ENCODE peak calls at places on chromosomes 12 and 14, in five cellular contexts. T, U, C, S and R are unnamed samples. For H3K36me3, the result is how much of the 10 kb centered on the place peaks cover.

GRCh38 chr14:23381871-23382270 is 5.0 kb downstream of the CMTM5 start:
- DNase-seq in T (no peak), U (no peak), C (no peak), S (no peak), R (no peak)

GRCh38 chr12:85641796-85642195 is 194.4 kb downstream of the RASSF9 start:
- DNase-seq in T (no peak), U (no peak), C (no peak), S (no peak), R (no peak)

GRCh38 chr12:127162902-127163301 is 1104.1 kb upstream of the TMEM132C start:
- DNase-seq in T (no peak), U (no peak), C (peak), S (no peak), R (peak)

GRCh38 chr12:80321653-80322052 is 122.4 kb upstream of the PTPRQ start:
- DNase-seq in T (no peak), U (peak), C (no peak), S (no peak), R (no peak)

GRCh38 chr12:25581067-25581466 is 28.0 kb upstream of the LMNTD1 start:
- DNase-seq in T (no peak), U (no peak), C (no peak), S (no peak), R (no peak)

GRCh38 chr14:100657780-100658513 is 68.7 kb upstream of the DLK1 start:
- DNase-seq in T (no peak), U (no peak), C (no peak), S (no peak), R (no peak)

GRCh38 chr14:94648801-94649200 is 36.6 kb downstream of the SERPINA3 start:
- DNase-seq in T (no peak), U (no peak), C (no peak), S (no peak), R (no peak)

GRCh38 chr14:75411194-75411552 is 16.6 kb upstream of the JDP2 start:
- DNase-seq in T (no peak), U (no peak), C (no peak), S (no peak), R (no peak)

GRCh38 chr14:99792551-99793212 is 531 bp upstream of the EML1 start:
- DNase-seq in T (peak), U (no peak), C (no peak), S (no peak), R (no peak)

GRCh38 chr12:42729532-42729895 is 140.0 kb upstream of the PRICKLE1 start:
- DNase-seq in T (no peak), U (no peak), C (no peak), S (no peak), R (no peak)

GRCh38 chr14:92254786-92255185 is 68.2 kb upstream of the SLC24A4 start:
- DNase-seq in T (peak), U (no peak), C (no peak), S (no peak), R (no peak)

GRCh38 chr12:77299001-77299400 is 233.6 kb upstream of the E2F7 start:
- DNase-seq in T (no peak), U (no peak), C (no peak), S (no peak), R (no peak)

GRCh38 chr14:52003324-52003723 is 14.0 kb downstream of the RTRAF start:
- DNase-seq in T (no peak), U (no peak), C (no peak), S (no peak), R (no peak)

GRCh38 chr12:1911598-1912575 is 6.6 kb downstream of the CACNA2D4 start:
- DNase-seq in T (peak), U (no peak), C (no peak), S (no peak), R (no peak)

GRCh38 chr14:32477406-32477805 is 148.3 kb downstream of the AKAP6 start:
- DNase-seq in T (no peak), U (no peak), C (no peak), S (no peak), R (no peak)

GRCh38 chr12:117738233-117738632 is 230.6 kb downstream of the KSR2 start:
- DNase-seq in T (no peak), U (no peak), C (no peak), S (no peak), R (no peak)

GRCh38 chr14:65446159-65446558 is 33.6 kb downstream of the FUT8 start:
- DNase-seq in T (no peak), U (no peak), C (no peak), S (no peak), R (no peak)

GRCh38 chr12:64745259-64745807 is 13.9 kb downstream of the GNS start:
- DNase-seq in T (no peak), U (no peak), C (no peak), S (no peak), R (no peak)
- H3K36me3 ChIP-seq in T (under half), U (under half), C (under half), S (under half), R (under half)

DNA sequence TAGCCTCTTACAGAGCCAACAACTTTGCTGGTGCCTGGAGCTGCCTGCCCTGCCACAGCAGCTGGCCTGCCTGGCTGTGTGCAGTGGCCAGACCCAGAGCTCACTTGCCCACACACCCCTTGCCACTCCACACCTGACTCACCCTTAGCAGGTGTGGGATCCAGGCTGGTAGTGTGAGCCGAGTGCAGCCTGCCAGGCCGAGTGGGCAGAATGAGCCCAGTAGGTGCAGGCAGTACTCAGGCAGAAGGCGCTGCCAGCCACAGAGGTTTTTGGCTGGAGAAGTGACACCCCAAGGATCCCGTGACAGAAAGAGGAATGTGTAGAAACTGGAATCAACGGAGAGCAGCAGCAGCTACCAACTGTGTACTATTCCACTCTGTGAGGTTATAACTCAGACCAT is 29.8 kb upstream of the PYGL start:
- DNase-seq in T (no peak), U (no peak), C (no peak), S (no peak), R (no peak)
- H3K27ac ChIP-seq in T (no peak), U (no peak), C (no peak), S (no peak), R (no peak)

GRCh38 chr12:89657739-89658138 is 50.9 kb downstream of the ATP2B1 start:
- DNase-seq in T (no peak), U (no peak), C (no peak), S (no peak), R (no peak)
- H3K36me3 ChIP-seq in T (under half), U (under half), C (under half), S (under half), R (under half)

GRCh38 chr12:45268672-45269406 is 52.9 kb downstream of the ANO6 start:
- DNase-seq in T (peak), U (peak), C (no peak), S (no peak), R (no peak)
- H3K27ac ChIP-seq in T (peak), U (no peak), C (no peak), S (no peak), R (no peak)

GRCh38 chr14:38524636-38525403 is 268.9 kb upstream of the CLEC14A start:
- DNase-seq in T (no peak), U (no peak), C (no peak), S (no peak), R (no peak)
- H3K36me3 ChIP-seq in T (under half), U (under half), C (under half), S (under half), R (under half)

GRCh38 chr12:93572712-93573551 is 457 bp downstream of the SOCS2 start:
- DNase-seq in T (peak), U (no peak), C (peak), S (no peak), R (no peak)

GRCh38 chr12:93571854-93572711 is at the start of gene SOCS2:
- DNase-seq in T (no peak), U (no peak), C (no peak), S (peak), R (no peak)

GRCh38 chr12:93570552-93571359 is 1.7 kb upstream of the SOCS2 start:
- DNase-seq in T (peak), U (peak), C (peak), S (peak), R (peak)

GRCh38 chr12:93571360-93571853 is 1.1 kb upstream of the SOCS2 start:
- DNase-seq in T (peak), U (peak), C (peak), S (peak), R (peak)

DNA sequence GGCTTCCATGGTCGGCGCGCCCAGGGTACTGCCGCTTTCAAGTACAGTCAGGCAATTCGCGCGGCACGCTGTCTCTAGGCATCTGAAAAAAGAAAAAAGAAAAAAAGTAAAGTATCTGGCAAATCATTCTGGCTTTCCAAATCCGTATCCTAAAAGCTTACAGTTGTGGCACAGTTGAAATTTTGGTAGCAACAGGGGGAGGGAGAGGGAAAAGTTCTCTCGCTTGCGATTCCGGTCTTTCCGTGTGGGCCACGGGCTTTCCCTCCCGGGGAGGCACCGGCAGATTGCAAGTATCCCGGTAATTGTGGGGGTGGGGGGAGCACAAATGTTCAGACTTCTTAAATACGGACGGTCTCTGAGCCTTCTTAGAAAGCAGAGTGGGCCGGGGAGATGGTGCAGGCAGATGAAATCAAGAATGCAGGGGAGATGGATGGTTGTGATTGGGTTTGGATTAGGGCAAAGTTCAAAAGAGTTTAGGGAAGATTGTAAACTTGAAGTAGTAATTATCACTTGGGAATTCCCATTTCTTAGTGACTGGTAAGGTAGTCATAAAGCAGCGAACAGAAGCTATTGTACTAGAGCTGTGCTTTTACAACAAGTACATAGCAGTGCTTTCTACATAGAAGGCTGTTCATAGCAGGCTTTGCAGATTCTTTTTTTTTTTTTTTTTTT is 1.2 kb downstream of the SOCS2 start:
- DNase-seq in T (peak), U (no peak), C (peak), S (no peak), R (no peak)
- H3K27ac ChIP-seq in T (peak), U (no peak), C (no peak), S (peak), R (peak)

GRCh38 chr12:124354400-124354799 is 59.5 kb downstream of the RFLNA start:
- DNase-seq in T (no peak), U (no peak), C (no peak), S (no peak), R (no peak)
- H3K36me3 ChIP-seq in T (under half), U (half or more), C (half or more), S (under half), R (under half)

GRCh38 chr14:64422006-64422405 is 33.9 kb downstream of the MTHFD1 start:
- DNase-seq in T (no peak), U (no peak), C (no peak), S (no peak), R (no peak)

GRCh38 chr14:64423987-64424386 is 35.8 kb downstream of the MTHFD1 start:
- DNase-seq in T (no peak), U (no peak), C (no peak), S (no peak), R (no peak)

GRCh38 chr14:64419003-64419402 is 30.9 kb downstream of the MTHFD1 start:
- DNase-seq in T (no peak), U (no peak), C (no peak), S (no peak), R (no peak)

GRCh38 chr14:64422753-64423152 is 34.6 kb downstream of the MTHFD1 start:
- DNase-seq in T (no peak), U (no peak), C (no peak), S (no peak), R (no peak)

DNA sequence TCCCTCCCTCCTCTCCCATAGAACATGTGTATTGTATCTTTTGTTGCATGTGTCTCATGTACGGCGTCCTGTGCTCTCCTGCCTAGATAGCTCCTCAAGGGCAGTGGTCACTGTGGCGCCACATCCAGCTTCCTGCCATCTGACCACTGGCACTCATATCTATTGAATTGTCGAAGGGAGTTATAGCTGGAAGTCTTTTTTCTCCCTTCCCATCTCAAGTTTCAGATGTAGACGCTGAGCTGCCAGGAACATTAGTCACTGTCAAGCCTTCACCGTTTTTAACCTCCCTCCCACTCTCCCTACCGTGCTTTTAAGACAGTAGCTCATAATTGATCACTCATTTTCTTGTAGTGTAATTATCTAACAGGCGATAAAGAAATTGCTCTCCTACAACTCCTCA is 33.0 kb downstream of the MTHFD1 start:
- DNase-seq in T (no peak), U (no peak), C (no peak), S (no peak), R (no peak)
- H3K27ac ChIP-seq in T (no peak), U (no peak), C (no peak), S (no peak), R (no peak)

DNA sequence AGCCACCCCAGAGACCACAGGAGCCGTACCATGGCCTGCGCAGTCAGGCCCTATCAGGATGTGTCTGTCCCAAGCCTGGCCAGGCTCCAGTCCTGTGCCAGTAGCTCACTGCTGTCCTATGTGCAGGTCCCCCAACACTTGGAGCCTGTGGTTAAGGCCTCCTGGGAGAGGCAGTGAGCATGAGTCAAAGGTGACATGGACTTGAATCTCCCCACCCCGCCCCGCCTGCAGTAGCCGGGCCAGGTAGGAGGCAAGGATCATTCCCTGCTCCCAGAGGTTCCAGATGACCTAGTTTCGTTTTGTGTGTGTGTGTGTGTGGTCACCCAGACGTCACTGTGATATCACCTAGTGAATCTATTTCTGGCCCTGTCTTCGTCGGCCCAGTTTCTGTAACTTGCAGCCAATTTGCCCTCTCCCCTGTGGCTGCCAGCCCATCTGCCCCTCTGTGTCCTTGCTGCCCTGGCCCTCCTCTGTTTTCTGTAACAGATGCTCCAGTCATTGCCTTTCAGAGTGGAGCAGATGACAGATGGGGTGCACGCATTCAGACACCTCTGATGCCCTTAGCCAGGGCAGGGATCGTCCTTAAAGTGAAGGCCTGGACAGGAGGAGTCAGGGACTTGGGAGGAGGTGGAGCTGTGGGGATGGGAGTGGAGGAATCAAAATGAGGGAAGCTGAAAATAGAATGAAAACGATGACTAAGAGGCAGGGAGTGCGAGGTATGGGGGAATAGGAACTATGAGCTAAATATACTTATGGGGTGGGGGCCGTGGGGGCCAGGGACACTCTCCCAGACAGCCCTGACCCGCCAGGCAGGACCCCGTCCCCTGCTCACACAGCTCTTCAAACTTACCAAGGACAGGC is 37.4 kb downstream of the SLC6A12 start:
- DNase-seq in T (peak), U (peak), C (no peak), S (no peak), R (no peak)
- H3K36me3 ChIP-seq in T (under half), U (under half), C (under half), S (under half), R (under half)